ENCODE peak calls at places on chromosomes 5 and 9, in ten cellular contexts. One of them, this sample, is unnamed. For H3K36me3, the result is how much of the 10 kb centered on the place peaks cover.

GRCh38 chr5:144187699-144188294 is 17.1 kb downstream of the KCTD16 start:
- DNase-seq in colonic mucosa: peak
- DNase-seq in suprapubic skin: no peak
- DNase-seq in esophagus squamous epithelium: peak
- DNase-seq in breast epithelium: peak
- DNase-seq in astrocyte: peak
- DNase-seq in K562: no peak
- DNase-seq in bronchial epithelial cell: peak
- DNase-seq in neural progenitor cell: no peak
- DNase-seq in cardiac muscle cell: no peak
- DNase-seq in this sample: no peak

GRCh38 chr9:80012557-80013330 is 441.0 kb downstream of the TLE4 start:
- DNase-seq in breast epithelium: no peak
- DNase-seq in K562: no peak
- DNase-seq in colonic mucosa: no peak
- DNase-seq in esophagus squamous epithelium: no peak
- DNase-seq in suprapubic skin: no peak
- DNase-seq in astrocyte: no peak
- DNase-seq in neural progenitor cell: no peak
- DNase-seq in cardiac muscle cell: no peak
- DNase-seq in bronchial epithelial cell: no peak
- DNase-seq in this sample: no peak

GRCh38 chr5:61999371-61999770 is 306.6 kb upstream of the KIF2A start:
- DNase-seq in esophagus squamous epithelium: no peak
- DNase-seq in neural progenitor cell: no peak
- DNase-seq in suprapubic skin: no peak
- DNase-seq in K562: no peak
- DNase-seq in breast epithelium: no peak
- DNase-seq in colonic mucosa: no peak
- DNase-seq in cardiac muscle cell: no peak
- DNase-seq in bronchial epithelial cell: peak
- DNase-seq in astrocyte: no peak
- DNase-seq in this sample: no peak

GRCh38 chr5:178208540-178209227 is 4.4 kb downstream of the HNRNPAB start:
- DNase-seq in colonic mucosa: peak
- DNase-seq in neural progenitor cell: no peak
- DNase-seq in esophagus squamous epithelium: no peak
- DNase-seq in breast epithelium: peak
- DNase-seq in suprapubic skin: peak
- DNase-seq in K562: no peak
- DNase-seq in bronchial epithelial cell: no peak
- DNase-seq in cardiac muscle cell: no peak
- DNase-seq in astrocyte: no peak
- DNase-seq in this sample: peak

GRCh38 chr5:174259691-174260420 is 214.3 kb downstream of the NSG2 start:
- DNase-seq in K562: no peak
- DNase-seq in astrocyte: peak
- DNase-seq in bronchial epithelial cell: no peak
- DNase-seq in esophagus squamous epithelium: no peak
- DNase-seq in colonic mucosa: no peak
- DNase-seq in cardiac muscle cell: no peak
- DNase-seq in suprapubic skin: no peak
- DNase-seq in breast epithelium: no peak
- DNase-seq in neural progenitor cell: peak
- DNase-seq in this sample: no peak

GRCh38 chr5:102583663-102584062 is 84.9 kb upstream of the SLCO6A1 start:
- DNase-seq in breast epithelium: no peak
- DNase-seq in colonic mucosa: no peak
- DNase-seq in astrocyte: peak
- DNase-seq in cardiac muscle cell: peak
- DNase-seq in neural progenitor cell: no peak
- DNase-seq in bronchial epithelial cell: peak
- DNase-seq in suprapubic skin: no peak
- DNase-seq in esophagus squamous epithelium: no peak
- DNase-seq in K562: peak
- DNase-seq in this sample: no peak

GRCh38 chr9:91197232-91198181 is 164.2 kb downstream of the AUH start:
- DNase-seq in esophagus squamous epithelium: no peak
- DNase-seq in colonic mucosa: peak
- DNase-seq in cardiac muscle cell: no peak
- DNase-seq in astrocyte: peak
- DNase-seq in bronchial epithelial cell: peak
- DNase-seq in suprapubic skin: peak
- DNase-seq in breast epithelium: no peak
- DNase-seq in neural progenitor cell: no peak
- DNase-seq in K562: peak
- DNase-seq in this sample: no peak

GRCh38 chr5:152676177-152676576 is 271.1 kb upstream of the NMUR2 start:
- DNase-seq in breast epithelium: no peak
- DNase-seq in bronchial epithelial cell: no peak
- DNase-seq in neural progenitor cell: no peak
- DNase-seq in colonic mucosa: no peak
- DNase-seq in esophagus squamous epithelium: no peak
- DNase-seq in cardiac muscle cell: no peak
- DNase-seq in suprapubic skin: no peak
- DNase-seq in astrocyte: no peak
- DNase-seq in K562: no peak
- DNase-seq in this sample: no peak

GRCh38 chr5:173472784-173473278 is 143.6 kb downstream of the BOD1 start:
- DNase-seq in K562: no peak
- DNase-seq in astrocyte: peak
- DNase-seq in neural progenitor cell: no peak
- DNase-seq in suprapubic skin: no peak
- DNase-seq in breast epithelium: no peak
- DNase-seq in cardiac muscle cell: no peak
- DNase-seq in esophagus squamous epithelium: no peak
- DNase-seq in colonic mucosa: no peak
- DNase-seq in bronchial epithelial cell: no peak
- DNase-seq in this sample: no peak

DNA sequence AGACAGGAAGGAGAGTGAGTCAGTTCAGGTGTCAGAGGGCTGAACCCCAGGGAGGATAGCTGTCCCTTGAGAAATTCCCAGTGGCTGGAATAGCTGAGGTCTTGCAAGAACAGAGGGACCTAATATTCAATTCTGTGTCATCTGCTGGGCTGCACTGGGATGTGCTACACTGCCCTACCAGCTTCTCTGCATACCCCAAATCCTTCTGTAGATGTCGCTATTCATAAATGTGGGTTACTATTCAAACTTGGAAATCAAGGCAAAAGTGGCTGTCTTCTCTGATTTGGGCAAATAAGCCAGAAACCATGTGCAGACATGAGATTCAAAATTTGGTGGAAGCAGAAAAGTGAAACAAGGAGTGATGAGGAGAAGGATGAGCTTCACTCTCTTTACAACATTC is 16.3 kb downstream of the TNFSF8 start:
- DNase-seq in K562: peak
- DNase-seq in cardiac muscle cell: peak
- DNase-seq in colonic mucosa: no peak
- DNase-seq in bronchial epithelial cell: no peak
- DNase-seq in breast epithelium: no peak
- DNase-seq in suprapubic skin: no peak
- DNase-seq in neural progenitor cell: peak
- DNase-seq in esophagus squamous epithelium: no peak
- DNase-seq in astrocyte: no peak
- DNase-seq in this sample: no peak
- TF ChIP-seq CTCF in K562: peak
- TF ChIP-seq CTCF in cardiac muscle cell: peak
- TF ChIP-seq CTCF in colonic mucosa: no peak
- TF ChIP-seq CTCF in bronchial epithelial cell: no peak
- TF ChIP-seq CTCF in breast epithelium: no peak
- TF ChIP-seq CTCF in suprapubic skin: no peak
- TF ChIP-seq CTCF in neural progenitor cell: peak
- TF ChIP-seq CTCF in esophagus squamous epithelium: no peak
- TF ChIP-seq CTCF in astrocyte: no peak
- TF ChIP-seq CTCF in this sample: peak

DNA sequence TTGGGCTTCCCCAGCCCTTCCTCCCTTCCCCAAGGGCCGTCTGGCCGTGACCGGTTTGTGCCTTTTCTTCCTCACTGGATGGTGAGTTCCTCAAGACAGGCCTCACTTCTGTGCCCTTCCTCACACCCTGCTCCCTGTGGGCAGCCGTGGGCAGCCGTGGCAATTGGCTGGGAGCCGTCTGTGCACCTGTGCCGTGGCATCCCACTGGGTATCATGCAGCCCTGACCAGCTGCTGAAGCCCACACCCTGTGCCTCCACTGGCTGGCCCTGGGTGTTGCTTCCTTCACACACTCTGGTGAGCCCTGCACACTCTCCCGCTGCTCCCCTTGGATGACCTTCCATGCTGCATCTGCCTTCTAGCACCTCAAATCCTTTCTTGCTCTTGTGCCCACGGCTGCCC is 100.2 kb downstream of the COL5A1 start:
- DNase-seq in cardiac muscle cell: no peak
- DNase-seq in neural progenitor cell: no peak
- DNase-seq in astrocyte: no peak
- DNase-seq in breast epithelium: no peak
- DNase-seq in bronchial epithelial cell: no peak
- DNase-seq in esophagus squamous epithelium: no peak
- DNase-seq in K562: no peak
- DNase-seq in colonic mucosa: no peak
- DNase-seq in suprapubic skin: no peak
- DNase-seq in this sample: no peak
- H3K36me3 ChIP-seq in cardiac muscle cell: under half
- H3K36me3 ChIP-seq in neural progenitor cell: under half
- H3K36me3 ChIP-seq in astrocyte: half or more
- H3K36me3 ChIP-seq in breast epithelium: under half
- H3K36me3 ChIP-seq in bronchial epithelial cell: under half
- H3K36me3 ChIP-seq in esophagus squamous epithelium: under half
- H3K36me3 ChIP-seq in K562: under half
- H3K36me3 ChIP-seq in colonic mucosa: under half
- H3K36me3 ChIP-seq in suprapubic skin: under half
- H3K36me3 ChIP-seq in this sample: under half

GRCh38 chr9:36174271-36174670 is 5.1 kb downstream of the CCIN start:
- DNase-seq in K562: no peak
- DNase-seq in suprapubic skin: no peak
- DNase-seq in esophagus squamous epithelium: no peak
- DNase-seq in bronchial epithelial cell: no peak
- DNase-seq in colonic mucosa: no peak
- DNase-seq in breast epithelium: no peak
- DNase-seq in astrocyte: no peak
- DNase-seq in neural progenitor cell: no peak
- DNase-seq in cardiac muscle cell: no peak
- DNase-seq in this sample: no peak
- TF ChIP-seq CTCF in K562: no peak
- TF ChIP-seq CTCF in suprapubic skin: no peak
- TF ChIP-seq CTCF in esophagus squamous epithelium: no peak
- TF ChIP-seq CTCF in bronchial epithelial cell: no peak
- TF ChIP-seq CTCF in colonic mucosa: no peak
- TF ChIP-seq CTCF in breast epithelium: no peak
- TF ChIP-seq CTCF in astrocyte: no peak
- TF ChIP-seq CTCF in neural progenitor cell: no peak
- TF ChIP-seq CTCF in cardiac muscle cell: no peak
- TF ChIP-seq CTCF in this sample: no peak

GRCh38 chr9:136386018-136386417 is 12.5 kb upstream of the CARD9 start:
- DNase-seq in suprapubic skin: no peak
- DNase-seq in bronchial epithelial cell: no peak
- DNase-seq in astrocyte: peak
- DNase-seq in K562: no peak
- DNase-seq in breast epithelium: no peak
- DNase-seq in neural progenitor cell: no peak
- DNase-seq in cardiac muscle cell: no peak
- DNase-seq in colonic mucosa: no peak
- DNase-seq in esophagus squamous epithelium: no peak
- DNase-seq in this sample: no peak
- H3K36me3 ChIP-seq in suprapubic skin: half or more
- H3K36me3 ChIP-seq in bronchial epithelial cell: under half
- H3K36me3 ChIP-seq in astrocyte: under half
- H3K36me3 ChIP-seq in K562: half or more
- H3K36me3 ChIP-seq in breast epithelium: under half
- H3K36me3 ChIP-seq in neural progenitor cell: under half
- H3K36me3 ChIP-seq in cardiac muscle cell: under half
- H3K36me3 ChIP-seq in colonic mucosa: under half
- H3K36me3 ChIP-seq in esophagus squamous epithelium: under half
- H3K36me3 ChIP-seq in this sample: half or more